ENCODE peak calls at places on chromosome 21, in eight cellular contexts. L, Q, V, E, W, A, K and Y are unnamed samples.
A peak's percentile ranks its signal among the peaks of the same experiment; 100 is the strongest.

GRCh38 chr21:45507888-45508508 is 34.2 kb downstream of the SLC19A1 start:
- DNase-seq in A (no peak), K (peak; percentile 26), L (no peak), Q (no peak), E (no peak), V (no peak), W (no peak), Y (no peak)

GRCh38 chr21:31457675-31458074 is 113.6 kb upstream of the TIAM1 start:
- DNase-seq in W (no peak), A (no peak), V (no peak), E (no peak), L (no peak), Q (no peak), K (no peak), Y (no peak)

GRCh38 chr21:20452935-20453334 is 545.3 kb upstream of the NCAM2 start:
- DNase-seq in E (no peak), A (no peak), L (no peak), Q (no peak), W (no peak), K (no peak), V (no peak), Y (no peak)

GRCh38 chr21:35559128-35559831 is 501.0 kb downstream of the SETD4 start:
- DNase-seq in L (no peak), Q (no peak), E (peak; percentile 94), W (no peak), V (no peak), K (no peak), A (no peak), Y (no peak)

GRCh38 chr21:46459356-46460112 is 843 bp downstream of the DIP2A start:
- DNase-seq in Q (peak; percentile 13), V (peak; percentile 25), E (peak; percentile 62), K (peak; percentile 85), A (no peak), L (no peak), W (no peak), Y (peak; percentile 32)

GRCh38 chr21:17139696-17140095 is 373.1 kb upstream of the CXADR start:
- DNase-seq in E (peak; percentile 6), W (peak; percentile 79), A (no peak), V (no peak), K (no peak), L (no peak), Q (no peak), Y (peak; percentile 40)

GRCh38 chr21:33554982-33555344 is 12.1 kb downstream of the SON start:
- DNase-seq in L (no peak), K (no peak), Q (no peak), W (no peak), E (no peak), A (no peak), V (no peak), Y (no peak)

GRCh38 chr21:34997295-34997694 is 51.8 kb downstream of the RUNX1 start:
- DNase-seq in Q (no peak), K (no peak), W (peak; percentile 66), E (no peak), L (no peak), A (no peak), V (no peak), Y (no peak)

GRCh38 chr21:41802684-41803083 is 35.8 kb upstream of the RIPK4 start:
- DNase-seq in W (no peak), K (no peak), Q (no peak), E (no peak), A (no peak), L (no peak), V (no peak), Y (no peak)

GRCh38 chr21:33971492-33972013 is 55.9 kb upstream of the ATP5PO start:
- DNase-seq in E (peak; percentile 80), A (no peak), V (no peak), Q (no peak), W (no peak), K (no peak), L (no peak), Y (no peak)

GRCh38 chr21:26966360-26966977 is 419 bp downstream of the ADAMTS5 start:
- DNase-seq in E (peak; percentile 22), A (no peak), Q (no peak), L (no peak), K (peak; percentile 67), W (no peak), V (no peak), Y (peak; percentile 63)

GRCh38 chr21:21103692-21104091 is 105.5 kb downstream of the NCAM2 start:
- DNase-seq in Q (no peak), K (no peak), E (no peak), V (no peak), A (no peak), W (peak; percentile 59), L (no peak), Y (no peak)

GRCh38 chr21:44424608-44425306 is 30.6 kb upstream of the LRRC3 start:
- DNase-seq in L (no peak), W (no peak), A (no peak), E (no peak), V (no peak), Q (no peak), K (peak; percentile 70), Y (no peak)

GRCh38 chr21:42437786-42438185 is 34.1 kb downstream of the UBASH3A start:
- DNase-seq in A (no peak), Q (no peak), E (no peak), V (no peak), L (no peak), W (no peak), K (no peak), Y (no peak)

GRCh38 chr21:39080366-39080765 is 102.9 kb downstream of the PSMG1 start:
- DNase-seq in V (no peak), Q (no peak), K (no peak), W (no peak), A (no peak), L (no peak), E (no peak), Y (no peak)

GRCh38 chr21:42357307-42357706 is 6.5 kb upstream of the TFF2 start:
- DNase-seq in A (no peak), K (no peak), L (no peak), W (no peak), E (no peak), Q (no peak), V (no peak), Y (peak; percentile 18)

GRCh38 chr21:26845066-26845749 is at the start of gene ADAMTS1:
- DNase-seq in A (no peak), V (peak; percentile 28), Q (no peak), L (no peak), E (peak; percentile 85), W (peak; percentile 95), K (peak; percentile 98), Y (no peak)

GRCh38 chr21:35994605-35995004 is 65.7 kb downstream of the SETD4 start:
- DNase-seq in Q (no peak), W (peak; percentile 76), L (no peak), V (no peak), E (no peak), A (no peak), K (no peak), Y (no peak)